ENCODE peak calls at places on chromosomes 13 and 19, in five cellular contexts. Y, F, G, J and X are unnamed samples.

GRCh38 chr13:40221460-40222201 is 444.8 kb downstream of the FOXO1 start:
- DNase-seq in Y (no peak), F (no peak), G (peak; percentile 12), J (no peak), X (peak; percentile 28)

GRCh38 chr19:49142866-49143335 is 12.3 kb downstream of the HRC start:
- DNase-seq in Y (peak; percentile 86), F (peak; percentile 95), G (peak; percentile 88), J (peak; percentile 93), X (no peak)

GRCh38 chr19:4913996-4914735 is 4.9 kb downstream of the UHRF1 start:
- DNase-seq in Y (no peak), F (no peak), G (peak; percentile 19), J (no peak), X (peak; percentile 51)

GRCh38 chr13:39676315-39676876 is 20.9 kb downstream of the COG6 start:
- DNase-seq in Y (no peak), F (peak; percentile 36), G (peak; percentile 67), J (no peak), X (no peak)

GRCh38 chr19:47310819-47311218 is 1.2 kb downstream of the C5AR1 start:
- DNase-seq in Y (no peak), F (peak; percentile 29), G (peak; percentile 55), J (peak; percentile 76), X (no peak)

GRCh38 chr13:32023698-32024097 is 7.9 kb upstream of the FRY start:
- DNase-seq in Y (no peak), F (no peak), G (peak; percentile 22), J (no peak), X (no peak)

GRCh38 chr19:13652810-13653590 is 111.3 kb upstream of the MRI1 start:
- DNase-seq in Y (no peak), F (no peak), G (peak; percentile 20), J (no peak), X (no peak)

GRCh38 chr19:45994456-45994988 is 745 bp upstream of the CCDC61 start:
- DNase-seq in Y (no peak), F (no peak), G (no peak), J (no peak), X (no peak)

GRCh38 chr19:48986211-48986610 is 6.9 kb downstream of the GYS1 start:
- DNase-seq in Y (no peak), F (no peak), G (no peak), J (no peak), X (no peak)

GRCh38 chr13:35840991-35841604 is 290.1 kb downstream of the DCLK1 start:
- DNase-seq in Y (no peak), F (no peak), G (no peak), J (no peak), X (no peak)
- H3K27ac ChIP-seq in Y (no peak overlapping the region), F (peak overlapping the region; percentile 74), G (no peak overlapping the region), J (no peak overlapping the region), X (no peak overlapping the region)

GRCh38 chr19:1430201-1430621 is 8.0 kb upstream of the RPS15 start:
- DNase-seq in Y (no peak), F (no peak), G (no peak), J (no peak), X (no peak)
- H3K36me3 ChIP-seq in Y (peaks cover 100% of the 10 kb centered on the region), F (peaks cover 100% of the 10 kb centered on the region), G (peaks cover 10% of the 10 kb centered on the region), J (peaks cover 99% of the 10 kb centered on the region), X (peaks cover 34% of the 10 kb centered on the region)

GRCh38 chr19:10603084-10603872 is 16.2 kb upstream of the AP1M2 start:
- DNase-seq in Y (peak; percentile 47), F (peak; percentile 67), G (no peak), J (peak; percentile 81), X (peak; percentile 93)
- H3K4me3 ChIP-seq in Y (peak overlapping the region; percentile 100), F (peak overlapping the region; percentile 89), G (peak overlapping the region; percentile 92), J (peak overlapping the region; percentile 97), X (peak overlapping the region; percentile 84)

DNA sequence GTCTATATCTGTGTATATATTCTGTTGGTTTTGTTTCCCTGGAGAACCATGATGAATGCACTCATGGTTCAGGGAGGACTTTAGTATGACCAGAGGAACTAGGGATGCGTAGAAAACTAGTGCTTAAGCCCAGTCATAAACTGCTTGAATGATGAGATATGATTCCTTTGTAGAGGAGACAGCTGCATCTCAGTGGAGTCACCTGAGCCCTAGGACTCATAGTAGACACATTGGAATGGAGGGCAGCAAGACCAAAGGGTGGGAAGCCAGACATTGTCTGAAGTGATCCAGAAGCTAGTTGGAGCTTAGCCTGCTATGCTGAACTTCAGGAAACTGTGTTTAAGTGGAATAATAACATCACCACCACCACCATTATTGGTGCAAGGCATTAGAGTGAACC is 89.5 kb upstream of the SPATA13 start:
- DNase-seq in Y (no peak), F (no peak), G (no peak), J (no peak), X (no peak)
- H3K27ac ChIP-seq in Y (no peak overlapping the region), F (no peak overlapping the region), G (no peak overlapping the region), J (no peak overlapping the region), X (no peak overlapping the region)

GRCh38 chr13:80161219-80161618 is 179.7 kb downstream of the SPRY2 start:
- DNase-seq in Y (no peak), F (no peak), G (no peak), J (no peak), X (no peak)
- H3K36me3 ChIP-seq in Y (no peaks in the 10 kb centered on the region), F (no peaks in the 10 kb centered on the region), G (no peaks in the 10 kb centered on the region), J (no peaks in the 10 kb centered on the region), X (no peaks in the 10 kb centered on the region)

DNA sequence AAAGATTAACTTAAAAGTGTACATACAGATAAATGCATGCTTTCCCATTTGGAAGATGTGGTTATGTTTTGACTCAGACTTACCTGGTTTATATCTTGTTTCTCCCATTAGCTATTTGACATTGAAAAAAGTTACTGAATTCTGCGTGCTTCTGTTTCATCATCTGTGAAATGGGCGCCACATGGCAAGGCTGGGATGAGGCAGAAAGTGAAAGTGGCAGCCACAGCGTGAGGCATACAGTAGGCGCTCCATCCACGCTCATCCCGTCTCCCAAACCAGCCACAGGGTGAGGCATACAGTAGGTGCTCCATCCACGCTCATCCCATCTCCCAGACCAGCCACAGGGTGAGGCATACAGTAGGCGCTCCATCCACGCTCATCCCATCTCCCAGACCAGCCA is 14.0 kb upstream of the TMEM255B start:
- DNase-seq in Y (no peak), F (no peak), G (no peak), J (no peak), X (no peak)
- H3K4me3 ChIP-seq in Y (no peak overlapping the region), F (no peak overlapping the region), G (no peak overlapping the region), J (no peak overlapping the region), X (no peak overlapping the region)

GRCh38 chr13:106153041-106153440 is 382.4 kb downstream of the EFNB2 start:
- DNase-seq in Y (no peak), F (no peak), G (no peak), J (no peak), X (no peak)

GRCh38 chr13:106151056-106151699 is 384.3 kb downstream of the EFNB2 start:
- DNase-seq in Y (no peak), F (no peak), G (peak; percentile 93), J (no peak), X (no peak)

GRCh38 chr13:106153876-106154275 is 381.6 kb downstream of the EFNB2 start:
- DNase-seq in Y (no peak), F (no peak), G (no peak), J (no peak), X (no peak)

GRCh38 chr13:106155411-106155810 is 380.1 kb downstream of the EFNB2 start:
- DNase-seq in Y (no peak), F (no peak), G (peak; percentile 47), J (no peak), X (no peak)

GRCh38 chr13:106152047-106152446 is 383.4 kb downstream of the EFNB2 start:
- DNase-seq in Y (no peak), F (no peak), G (peak; percentile 66), J (no peak), X (no peak)
- H3K27ac ChIP-seq in Y (no peak overlapping the region), F (no peak overlapping the region), G (peak overlapping the region; percentile 95), J (no peak overlapping the region), X (no peak overlapping the region)